ENCODE peak calls at places on chromosomes 7 and 10, in ten cellular contexts. One of them, this sample, is unnamed.

GRCh38 chr10:14405076-14406065 is 74.6 kb upstream of the FRMD4A start:
- DNase-seq in lower lobe of right lung: no peak
- DNase-seq in bronchial epithelial cell: peak; percentile 74
- DNase-seq in ovary: peak; percentile 17
- DNase-seq in dorsolateral prefrontal cortex: peak; percentile 78
- DNase-seq in kidney epithelial cell: no peak
- DNase-seq in endothelial cell: no peak
- DNase-seq in CD8-positive, alpha-beta T cell: no peak
- DNase-seq in astrocyte of the spinal cord: peak; percentile 94
- DNase-seq in left ventricle myocardium inferior: no peak
- DNase-seq in this sample: no peak

GRCh38 chr10:88875081-88875480 is 5.0 kb upstream of the STAMBPL1 start:
- DNase-seq in bronchial epithelial cell: no peak
- DNase-seq in lower lobe of right lung: no peak
- DNase-seq in endothelial cell: no peak
- DNase-seq in CD8-positive, alpha-beta T cell: no peak
- DNase-seq in kidney epithelial cell: no peak
- DNase-seq in astrocyte of the spinal cord: no peak
- DNase-seq in left ventricle myocardium inferior: no peak
- DNase-seq in dorsolateral prefrontal cortex: no peak
- DNase-seq in ovary: no peak
- DNase-seq in this sample: no peak

GRCh38 chr7:147879116-147879750 is 711.3 kb upstream of the C7orf33 start:
- DNase-seq in bronchial epithelial cell: no peak
- DNase-seq in CD8-positive, alpha-beta T cell: no peak
- DNase-seq in astrocyte of the spinal cord: no peak
- DNase-seq in lower lobe of right lung: no peak
- DNase-seq in endothelial cell: no peak
- DNase-seq in left ventricle myocardium inferior: no peak
- DNase-seq in ovary: no peak
- DNase-seq in dorsolateral prefrontal cortex: peak; percentile 14
- DNase-seq in kidney epithelial cell: no peak
- DNase-seq in this sample: no peak

GRCh38 chr7:155448632-155449007 is 9.3 kb upstream of the EN2 start:
- DNase-seq in endothelial cell: no peak
- DNase-seq in bronchial epithelial cell: no peak
- DNase-seq in lower lobe of right lung: peak; percentile 38
- DNase-seq in ovary: no peak
- DNase-seq in CD8-positive, alpha-beta T cell: no peak
- DNase-seq in left ventricle myocardium inferior: no peak
- DNase-seq in kidney epithelial cell: no peak
- DNase-seq in astrocyte of the spinal cord: no peak
- DNase-seq in dorsolateral prefrontal cortex: peak; percentile 76
- DNase-seq in this sample: no peak

GRCh38 chr10:112314822-112315474 is 31.7 kb downstream of the TECTB start:
- DNase-seq in ovary: peak; percentile 66
- DNase-seq in astrocyte of the spinal cord: peak; percentile 66
- DNase-seq in lower lobe of right lung: peak; percentile 80
- DNase-seq in endothelial cell: peak; percentile 84
- DNase-seq in CD8-positive, alpha-beta T cell: peak; percentile 64
- DNase-seq in left ventricle myocardium inferior: peak; percentile 70
- DNase-seq in dorsolateral prefrontal cortex: peak; percentile 75
- DNase-seq in bronchial epithelial cell: peak; percentile 55
- DNase-seq in kidney epithelial cell: peak; percentile 18
- DNase-seq in this sample: peak; percentile 72

GRCh38 chr7:155355176-155355575 is 57.5 kb downstream of the INSIG1 start:
- DNase-seq in kidney epithelial cell: no peak
- DNase-seq in dorsolateral prefrontal cortex: no peak
- DNase-seq in ovary: no peak
- DNase-seq in astrocyte of the spinal cord: no peak
- DNase-seq in bronchial epithelial cell: no peak
- DNase-seq in CD8-positive, alpha-beta T cell: no peak
- DNase-seq in lower lobe of right lung: peak; percentile 38
- DNase-seq in left ventricle myocardium inferior: no peak
- DNase-seq in endothelial cell: no peak
- DNase-seq in this sample: no peak

GRCh38 chr10:91652364-91652763 is 19.5 kb upstream of the PPP1R3C start:
- DNase-seq in endothelial cell: no peak
- DNase-seq in kidney epithelial cell: peak; percentile 100
- DNase-seq in ovary: no peak
- DNase-seq in dorsolateral prefrontal cortex: no peak
- DNase-seq in CD8-positive, alpha-beta T cell: no peak
- DNase-seq in bronchial epithelial cell: peak; percentile 99
- DNase-seq in lower lobe of right lung: no peak
- DNase-seq in astrocyte of the spinal cord: peak; percentile 91
- DNase-seq in left ventricle myocardium inferior: no peak
- DNase-seq in this sample: no peak

GRCh38 chr10:22630229-22631174 is 83.9 kb downstream of the PIP4K2A start:
- DNase-seq in ovary: no peak
- DNase-seq in endothelial cell: no peak
- DNase-seq in dorsolateral prefrontal cortex: no peak
- DNase-seq in CD8-positive, alpha-beta T cell: no peak
- DNase-seq in astrocyte of the spinal cord: peak; percentile 44
- DNase-seq in bronchial epithelial cell: peak; percentile 68
- DNase-seq in left ventricle myocardium inferior: no peak
- DNase-seq in lower lobe of right lung: no peak
- DNase-seq in kidney epithelial cell: no peak
- DNase-seq in this sample: peak; percentile 70

GRCh38 chr7:22675917-22676343 is 51.1 kb upstream of the IL6 start:
- DNase-seq in dorsolateral prefrontal cortex: no peak
- DNase-seq in endothelial cell: no peak
- DNase-seq in left ventricle myocardium inferior: no peak
- DNase-seq in CD8-positive, alpha-beta T cell: peak; percentile 6
- DNase-seq in bronchial epithelial cell: no peak
- DNase-seq in kidney epithelial cell: no peak
- DNase-seq in astrocyte of the spinal cord: peak; percentile 56
- DNase-seq in ovary: no peak
- DNase-seq in lower lobe of right lung: no peak
- DNase-seq in this sample: no peak

GRCh38 chr10:102517553-102517952 is 13.8 kb downstream of the SUFU start:
- DNase-seq in left ventricle myocardium inferior: no peak
- DNase-seq in ovary: no peak
- DNase-seq in CD8-positive, alpha-beta T cell: no peak
- DNase-seq in dorsolateral prefrontal cortex: no peak
- DNase-seq in kidney epithelial cell: no peak
- DNase-seq in endothelial cell: no peak
- DNase-seq in astrocyte of the spinal cord: peak; percentile 35
- DNase-seq in bronchial epithelial cell: no peak
- DNase-seq in lower lobe of right lung: no peak
- DNase-seq in this sample: no peak

GRCh38 chr10:70514591-70514990 is 36.0 kb downstream of the PALD1 start:
- DNase-seq in astrocyte of the spinal cord: no peak
- DNase-seq in ovary: no peak
- DNase-seq in dorsolateral prefrontal cortex: no peak
- DNase-seq in left ventricle myocardium inferior: no peak
- DNase-seq in bronchial epithelial cell: no peak
- DNase-seq in CD8-positive, alpha-beta T cell: no peak
- DNase-seq in endothelial cell: no peak
- DNase-seq in kidney epithelial cell: no peak
- DNase-seq in lower lobe of right lung: no peak
- DNase-seq in this sample: no peak

GRCh38 chr7:2843711-2844152 is 376 bp downstream of the GNA12 start:
- DNase-seq in dorsolateral prefrontal cortex: peak; percentile 22
- DNase-seq in bronchial epithelial cell: no peak
- DNase-seq in ovary: peak; percentile 60
- DNase-seq in astrocyte of the spinal cord: peak; percentile 13
- DNase-seq in CD8-positive, alpha-beta T cell: peak; percentile 18
- DNase-seq in endothelial cell: peak; percentile 45
- DNase-seq in lower lobe of right lung: peak; percentile 74
- DNase-seq in kidney epithelial cell: no peak
- DNase-seq in left ventricle myocardium inferior: no peak
- DNase-seq in this sample: no peak

GRCh38 chr10:63430091-63430998 is 35.4 kb downstream of the JMJD1C start:
- DNase-seq in dorsolateral prefrontal cortex: no peak
- DNase-seq in endothelial cell: no peak
- DNase-seq in ovary: no peak
- DNase-seq in CD8-positive, alpha-beta T cell: no peak
- DNase-seq in lower lobe of right lung: no peak
- DNase-seq in left ventricle myocardium inferior: no peak
- DNase-seq in kidney epithelial cell: no peak
- DNase-seq in bronchial epithelial cell: peak; percentile 97
- DNase-seq in astrocyte of the spinal cord: peak; percentile 65
- DNase-seq in this sample: no peak

GRCh38 chr7:157464111-157464970 is 127.5 kb downstream of the DNAJB6 start:
- DNase-seq in dorsolateral prefrontal cortex: no peak
- DNase-seq in CD8-positive, alpha-beta T cell: no peak
- DNase-seq in ovary: no peak
- DNase-seq in endothelial cell: no peak
- DNase-seq in left ventricle myocardium inferior: no peak
- DNase-seq in bronchial epithelial cell: no peak
- DNase-seq in lower lobe of right lung: peak; percentile 19
- DNase-seq in astrocyte of the spinal cord: no peak
- DNase-seq in kidney epithelial cell: no peak
- DNase-seq in this sample: no peak

GRCh38 chr10:113493943-113494342 is 58.9 kb upstream of the HABP2 start:
- DNase-seq in astrocyte of the spinal cord: no peak
- DNase-seq in kidney epithelial cell: no peak
- DNase-seq in bronchial epithelial cell: peak; percentile 84
- DNase-seq in dorsolateral prefrontal cortex: no peak
- DNase-seq in CD8-positive, alpha-beta T cell: no peak
- DNase-seq in endothelial cell: no peak
- DNase-seq in lower lobe of right lung: no peak
- DNase-seq in left ventricle myocardium inferior: no peak
- DNase-seq in ovary: no peak
- DNase-seq in this sample: no peak

GRCh38 chr7:154868901-154869300 is 134.0 kb downstream of the PAXIP1 start:
- DNase-seq in endothelial cell: no peak
- DNase-seq in bronchial epithelial cell: no peak
- DNase-seq in left ventricle myocardium inferior: no peak
- DNase-seq in lower lobe of right lung: no peak
- DNase-seq in ovary: no peak
- DNase-seq in kidney epithelial cell: no peak
- DNase-seq in astrocyte of the spinal cord: no peak
- DNase-seq in CD8-positive, alpha-beta T cell: no peak
- DNase-seq in dorsolateral prefrontal cortex: no peak
- DNase-seq in this sample: no peak

GRCh38 chr10:124644771-124645170 is 99.4 kb downstream of the FAM53B start:
- DNase-seq in ovary: no peak
- DNase-seq in dorsolateral prefrontal cortex: no peak
- DNase-seq in astrocyte of the spinal cord: no peak
- DNase-seq in left ventricle myocardium inferior: no peak
- DNase-seq in CD8-positive, alpha-beta T cell: no peak
- DNase-seq in endothelial cell: no peak
- DNase-seq in lower lobe of right lung: no peak
- DNase-seq in bronchial epithelial cell: no peak
- DNase-seq in kidney epithelial cell: no peak
- DNase-seq in this sample: no peak

GRCh38 chr7:20141666-20142065 is 75.5 kb downstream of the MACC1 start:
- DNase-seq in ovary: no peak
- DNase-seq in CD8-positive, alpha-beta T cell: no peak
- DNase-seq in endothelial cell: no peak
- DNase-seq in astrocyte of the spinal cord: peak; percentile 72
- DNase-seq in lower lobe of right lung: no peak
- DNase-seq in dorsolateral prefrontal cortex: no peak
- DNase-seq in left ventricle myocardium inferior: no peak
- DNase-seq in bronchial epithelial cell: no peak
- DNase-seq in kidney epithelial cell: no peak
- DNase-seq in this sample: peak; percentile 34

GRCh38 chr7:150335101-150335773 is 6.2 kb downstream of the RARRES2 start:
- DNase-seq in astrocyte of the spinal cord: peak; percentile 47
- DNase-seq in left ventricle myocardium inferior: no peak
- DNase-seq in ovary: no peak
- DNase-seq in bronchial epithelial cell: no peak
- DNase-seq in kidney epithelial cell: no peak
- DNase-seq in endothelial cell: no peak
- DNase-seq in lower lobe of right lung: no peak
- DNase-seq in CD8-positive, alpha-beta T cell: no peak
- DNase-seq in dorsolateral prefrontal cortex: no peak
- DNase-seq in this sample: no peak

GRCh38 chr10:73628405-73628804 is 12.9 kb downstream of the MYOZ1 start:
- DNase-seq in CD8-positive, alpha-beta T cell: no peak
- DNase-seq in astrocyte of the spinal cord: no peak
- DNase-seq in lower lobe of right lung: no peak
- DNase-seq in left ventricle myocardium inferior: no peak
- DNase-seq in kidney epithelial cell: no peak
- DNase-seq in bronchial epithelial cell: peak; percentile 37
- DNase-seq in endothelial cell: no peak
- DNase-seq in dorsolateral prefrontal cortex: no peak
- DNase-seq in ovary: no peak
- DNase-seq in this sample: no peak
- TF ChIP-seq CTCF in CD8-positive, alpha-beta T cell: no peak
- TF ChIP-seq CTCF in astrocyte of the spinal cord: no peak
- TF ChIP-seq CTCF in lower lobe of right lung: no peak
- TF ChIP-seq CTCF in left ventricle myocardium inferior: no peak
- TF ChIP-seq CTCF in kidney epithelial cell: no peak
- TF ChIP-seq CTCF in bronchial epithelial cell: no peak
- TF ChIP-seq CTCF in endothelial cell: no peak
- TF ChIP-seq CTCF in dorsolateral prefrontal cortex: no peak
- TF ChIP-seq CTCF in ovary: no peak
- TF ChIP-seq CTCF in this sample: no peak

GRCh38 chr10:27558612-27559020 is 54.5 kb downstream of the RAB18 start:
- DNase-seq in ovary: peak; percentile 60
- DNase-seq in astrocyte of the spinal cord: peak; percentile 55
- DNase-seq in kidney epithelial cell: peak; percentile 10
- DNase-seq in dorsolateral prefrontal cortex: peak; percentile 8
- DNase-seq in left ventricle myocardium inferior: peak; percentile 21
- DNase-seq in bronchial epithelial cell: peak; percentile 53
- DNase-seq in CD8-positive, alpha-beta T cell: no peak
- DNase-seq in endothelial cell: peak; percentile 47
- DNase-seq in lower lobe of right lung: no peak
- DNase-seq in this sample: peak; percentile 52
- TF ChIP-seq CTCF in ovary: peak; percentile 76
- TF ChIP-seq CTCF in astrocyte of the spinal cord: peak; percentile 74
- TF ChIP-seq CTCF in kidney epithelial cell: peak; percentile 65
- TF ChIP-seq CTCF in dorsolateral prefrontal cortex: peak; percentile 55
- TF ChIP-seq CTCF in left ventricle myocardium inferior: peak; percentile 76
- TF ChIP-seq CTCF in bronchial epithelial cell: peak; percentile 63
- TF ChIP-seq CTCF in CD8-positive, alpha-beta T cell: peak; percentile 61
- TF ChIP-seq CTCF in endothelial cell: peak; percentile 74
- TF ChIP-seq CTCF in lower lobe of right lung: peak; percentile 66
- TF ChIP-seq CTCF in this sample: peak; percentile 68

GRCh38 chr10:71985542-71986250 is 21.5 kb downstream of the CHST3 start:
- DNase-seq in ovary: no peak
- DNase-seq in astrocyte of the spinal cord: peak; percentile 68
- DNase-seq in kidney epithelial cell: no peak
- DNase-seq in dorsolateral prefrontal cortex: no peak
- DNase-seq in CD8-positive, alpha-beta T cell: no peak
- DNase-seq in bronchial epithelial cell: no peak
- DNase-seq in lower lobe of right lung: peak; percentile 53
- DNase-seq in left ventricle myocardium inferior: no peak
- DNase-seq in endothelial cell: no peak
- DNase-seq in this sample: peak; percentile 66
- TF ChIP-seq CTCF in ovary: no peak
- TF ChIP-seq CTCF in astrocyte of the spinal cord: no peak
- TF ChIP-seq CTCF in kidney epithelial cell: no peak
- TF ChIP-seq CTCF in dorsolateral prefrontal cortex: no peak
- TF ChIP-seq CTCF in CD8-positive, alpha-beta T cell: no peak
- TF ChIP-seq CTCF in bronchial epithelial cell: no peak
- TF ChIP-seq CTCF in lower lobe of right lung: peak; percentile 14
- TF ChIP-seq CTCF in left ventricle myocardium inferior: peak; percentile 31
- TF ChIP-seq CTCF in endothelial cell: no peak
- TF ChIP-seq CTCF in this sample: no peak

DNA sequence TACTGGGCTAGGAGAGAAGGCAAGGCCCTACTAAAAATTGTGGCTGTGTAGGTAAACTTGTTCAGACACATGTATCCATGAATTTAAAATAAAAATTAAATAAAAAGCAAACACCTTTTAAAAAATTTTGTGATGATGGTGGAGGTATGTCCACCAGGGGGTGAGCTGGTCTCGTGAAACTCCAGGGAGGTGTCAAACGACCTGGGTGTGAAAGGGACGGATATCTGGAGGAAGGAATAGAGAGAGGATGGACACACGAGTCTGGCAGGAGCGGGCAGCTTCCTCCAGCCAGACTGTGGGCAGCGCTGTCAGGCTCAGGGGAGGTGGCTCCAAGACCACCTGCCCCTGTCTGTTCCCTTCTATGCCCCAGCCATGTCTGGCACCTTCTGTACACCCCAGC is 34.8 kb upstream of the DMBT1 start:
- DNase-seq in ovary: no peak
- DNase-seq in dorsolateral prefrontal cortex: no peak
- DNase-seq in lower lobe of right lung: no peak
- DNase-seq in astrocyte of the spinal cord: no peak
- DNase-seq in CD8-positive, alpha-beta T cell: no peak
- DNase-seq in bronchial epithelial cell: peak; percentile 15
- DNase-seq in endothelial cell: peak; percentile 21
- DNase-seq in kidney epithelial cell: no peak
- DNase-seq in left ventricle myocardium inferior: no peak
- DNase-seq in this sample: no peak
- TF ChIP-seq CTCF in ovary: no peak
- TF ChIP-seq CTCF in dorsolateral prefrontal cortex: no peak
- TF ChIP-seq CTCF in lower lobe of right lung: peak; percentile 49
- TF ChIP-seq CTCF in astrocyte of the spinal cord: peak; percentile 9
- TF ChIP-seq CTCF in CD8-positive, alpha-beta T cell: no peak
- TF ChIP-seq CTCF in bronchial epithelial cell: no peak
- TF ChIP-seq CTCF in endothelial cell: peak; percentile 68
- TF ChIP-seq CTCF in kidney epithelial cell: peak; percentile 18
- TF ChIP-seq CTCF in left ventricle myocardium inferior: peak; percentile 48
- TF ChIP-seq CTCF in this sample: peak; percentile 18

This sample was measured in GM13977.